ENCODE peak calls at places on chromosomes 5 and 9, in seven cellular contexts. Q, A, W, Y, J, K and H are unnamed samples.

GRCh38 chr5:151619812-151620462 is 28.8 kb upstream of the FAT2 start:
- DNase-seq in Q (no peak), A (no peak), W (no peak), Y (no peak), J (no peak), K (no peak), H (no peak)

GRCh38 chr9:133258061-133259015 is 16.7 kb downstream of the ABO start:
- DNase-seq in Q (no peak), A (no peak), W (peak; percentile 64), Y (no peak), J (no peak), K (no peak), H (peak; percentile 39)

GRCh38 chr5:58786904-58787303 is 204.0 kb downstream of the RAB3C start:
- DNase-seq in Q (no peak), A (no peak), W (no peak), Y (no peak), J (no peak), K (no peak), H (no peak)

GRCh38 chr5:149596712-149597111 is 15.4 kb downstream of the ARHGEF37 start:
- DNase-seq in Q (no peak), A (no peak), W (no peak), Y (no peak), J (no peak), K (no peak), H (no peak)

GRCh38 chr9:70945301-70945700 is 176.1 kb downstream of the TRPM3 start:
- DNase-seq in Q (no peak), A (no peak), W (no peak), Y (no peak), J (no peak), K (no peak), H (no peak)

GRCh38 chr5:138178516-138179276 is at the start of the genes BRD8 and KIF20A:
- DNase-seq in Q (peak; percentile 97), A (peak; percentile 94), W (peak; percentile 88), Y (peak; percentile 97), J (peak; percentile 92), K (peak; percentile 97), H (peak; percentile 97)

GRCh38 chr5:177457239-177458121 is 10.9 kb downstream of the PRR7 start:
- DNase-seq in Q (peak; percentile 98), A (no peak), W (peak; percentile 66), Y (peak; percentile 84), J (peak; percentile 84), K (peak; percentile 76), H (peak; percentile 86)

GRCh38 chr9:75615284-75615683 is 275.2 kb upstream of the PCSK5 start:
- DNase-seq in Q (no peak), A (no peak), W (no peak), Y (no peak), J (no peak), K (no peak), H (no peak)

GRCh38 chr9:113387560-113388230 is 10.9 kb upstream of the HDHD3 start:
- DNase-seq in Q (no peak), A (no peak), W (no peak), Y (no peak), J (no peak), K (peak; percentile 73), H (peak; percentile 74)

GRCh38 chr9:130160862-130161470 is 11.2 kb upstream of the NCS1 start:
- DNase-seq in Q (no peak), A (no peak), W (no peak), Y (no peak), J (no peak), K (no peak), H (no peak)

GRCh38 chr9:23829580-23830458 is 3.8 kb upstream of the ELAVL2 start:
- DNase-seq in Q (no peak), A (no peak), W (no peak), Y (no peak), J (no peak), K (no peak), H (no peak)

GRCh38 chr5:173291722-173292658 is 36.2 kb downstream of the STC2 start:
- DNase-seq in Q (no peak), A (no peak), W (no peak), Y (no peak), J (no peak), K (no peak), H (no peak)

GRCh38 chr9:79662553-79662956 is 90.8 kb downstream of the TLE4 start:
- DNase-seq in Q (no peak), A (no peak), W (no peak), Y (no peak), J (no peak), K (no peak), H (no peak)

GRCh38 chr9:136170291-136170901 is 34.5 kb downstream of the LHX3 start:
- DNase-seq in Q (peak; percentile 36), A (no peak), W (peak; percentile 35), Y (no peak), J (no peak), K (peak; percentile 47), H (peak; percentile 49)

GRCh38 chr5:83400712-83401111 is 70.8 kb upstream of the VCAN start:
- DNase-seq in Q (no peak), A (no peak), W (no peak), Y (no peak), J (no peak), K (no peak), H (no peak)

GRCh38 chr9:106970219-106970975 is 107.4 kb downstream of the ZNF462 start:
- DNase-seq in Q (no peak), A (no peak), W (no peak), Y (no peak), J (no peak), K (no peak), H (no peak)

GRCh38 chr5:159031513-159031912 is 68.2 kb downstream of the EBF1 start:
- DNase-seq in Q (no peak), A (no peak), W (no peak), Y (no peak), J (no peak), K (no peak), H (no peak)

GRCh38 chr9:109919736-109920408 is 139.9 kb downstream of the PALM2AKAP2 start:
- DNase-seq in Q (no peak), A (no peak), W (no peak), Y (no peak), J (no peak), K (no peak), H (no peak)

GRCh38 chr9:100419166-100419565 is 7.8 kb upstream of the MSANTD3 start:
- DNase-seq in Q (no peak), A (no peak), W (no peak), Y (no peak), J (no peak), K (no peak), H (no peak)

GRCh38 chr5:41728281-41728680 is 141.9 kb downstream of the OXCT1 start:
- DNase-seq in Q (no peak), A (no peak), W (no peak), Y (no peak), J (no peak), K (no peak), H (no peak)

GRCh38 chr5:96823060-96823459 is 15.3 kb upstream of the ERAP1 start:
- DNase-seq in Q (no peak), A (no peak), W (no peak), Y (no peak), J (no peak), K (no peak), H (no peak)

GRCh38 chr5:2177244-2177643 is 294.5 kb upstream of the IRX4 start:
- DNase-seq in Q (no peak), A (no peak), W (no peak), Y (no peak), J (no peak), K (no peak), H (no peak)

GRCh38 chr5:64766105-64766504 is 2.4 kb downstream of the SREK1IP1 start:
- DNase-seq in Q (no peak), A (no peak), W (no peak), Y (no peak), J (no peak), K (peak; percentile 17), H (no peak)

GRCh38 chr5:157540707-157541451 is 34.7 kb downstream of the ADAM19 start:
- DNase-seq in Q (no peak), A (no peak), W (peak; percentile 33), Y (peak; percentile 59), J (peak; percentile 55), K (peak; percentile 72), H (peak; percentile 38)
- TF ChIP-seq POLR2A in Q (no peak), A (no peak), W (no peak), Y (no peak), J (no peak), K (no peak), H (no peak)

DNA sequence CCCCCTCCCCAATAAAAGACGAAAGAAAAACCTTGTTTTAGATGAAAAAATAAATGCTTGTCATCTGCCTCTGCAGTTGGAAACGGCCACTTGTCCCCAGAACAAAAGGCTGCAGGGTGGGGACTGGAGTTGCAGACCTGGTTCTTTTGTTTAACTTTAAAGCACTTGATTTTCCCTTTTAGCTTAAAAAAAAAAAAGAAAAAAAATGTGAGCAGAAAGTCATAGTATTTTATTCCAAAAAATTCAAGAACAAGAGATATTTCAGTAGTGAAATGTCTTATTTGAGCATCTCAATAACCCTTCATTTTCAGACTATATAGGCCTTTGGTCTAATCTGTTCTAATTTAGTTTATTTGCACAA is 1.8 kb downstream of the MAP1B start:
- DNase-seq in Q (no peak), A (no peak), W (no peak), Y (no peak), J (no peak), K (no peak), H (no peak)
- H3K27ac ChIP-seq in Q (peak overlapping the region; percentile 96), A (no peak overlapping the region), W (peak overlapping the region; percentile 76), Y (peak overlapping the region; percentile 92), J (peak overlapping the region; percentile 84), K (peak overlapping the region; percentile 70), H (no peak overlapping the region)

DNA sequence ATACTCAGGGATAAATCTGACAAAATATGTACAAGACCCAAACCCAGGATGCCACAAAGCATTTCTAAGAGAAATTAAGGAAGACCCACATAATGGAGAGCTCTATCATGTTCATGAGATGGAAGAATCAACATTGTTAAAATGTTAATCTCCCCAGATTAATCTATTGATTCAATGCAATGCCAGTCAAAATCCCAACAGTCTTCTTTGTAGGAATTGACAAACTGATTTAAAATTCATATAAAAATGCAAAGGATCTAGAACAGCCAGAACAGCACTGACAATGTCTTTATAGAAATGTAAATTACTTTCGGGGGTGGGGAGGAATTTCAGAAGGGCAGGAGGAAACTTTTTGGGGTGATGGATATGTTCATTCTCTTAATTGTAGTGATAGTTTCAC is 281.6 kb upstream of the SEMA6A start:
- DNase-seq in Q (no peak), A (no peak), W (no peak), Y (no peak), J (no peak), K (no peak), H (no peak)
- TF ChIP-seq CTCF in Q (no peak), A (no peak), W (no peak), Y (no peak), J (no peak), K (no peak), H (no peak)

GRCh38 chr9:93577940-93578682 is 1.7 kb downstream of the PHF2 start:
- DNase-seq in Q (no peak), A (no peak), W (peak; percentile 49), Y (no peak), J (no peak), K (no peak), H (no peak)

GRCh38 chr9:93574900-93575705 is 1.3 kb upstream of the PHF2 start:
- DNase-seq in Q (no peak), A (no peak), W (no peak), Y (no peak), J (no peak), K (no peak), H (peak; percentile 44)

GRCh38 chr9:93577045-93577939 is 908 bp downstream of the PHF2 start:
- DNase-seq in Q (no peak), A (no peak), W (peak; percentile 64), Y (peak; percentile 54), J (peak; percentile 47), K (peak; percentile 37), H (peak; percentile 55)

GRCh38 chr9:93575706-93576295 is 583 bp upstream of the PHF2 start:
- DNase-seq in Q (peak; percentile 39), A (no peak), W (peak; percentile 80), Y (peak; percentile 59), J (peak; percentile 60), K (peak; percentile 55), H (peak; percentile 65)

GRCh38 chr9:93576296-93577044 is at the start of gene PHF2:
- DNase-seq in Q (no peak), A (no peak), W (peak; percentile 60), Y (no peak), J (peak; percentile 43), K (no peak), H (peak; percentile 54)
- TF ChIP-seq POLR2A in Q (peak; percentile 26), A (no peak), W (no peak), Y (no peak), J (peak; percentile 57), K (no peak), H (no peak)